ENCODE peak calls at places on chromosomes 7 and 10, in four cellular contexts. One of them, this sample, is unnamed.
A peak's percentile ranks its signal among the peaks of the same experiment; 100 is the strongest.

GRCh38 chr10:69731184-69731583 is 70.5 kb upstream of the COL13A1 start:
- DNase-seq in mammary epithelial cell: no peak
- DNase-seq in sigmoid colon: peak; percentile 46
- DNase-seq in hepatocyte: peak; percentile 37
- DNase-seq in this sample: no peak

GRCh38 chr7:98640375-98640774 is 23.3 kb downstream of the NPTX2 start:
- DNase-seq in mammary epithelial cell: no peak
- DNase-seq in sigmoid colon: peak; percentile 35
- DNase-seq in hepatocyte: no peak
- DNase-seq in this sample: no peak

GRCh38 chr10:21173433-21173963 is 276.4 kb upstream of the NEBL start:
- DNase-seq in mammary epithelial cell: no peak
- DNase-seq in sigmoid colon: no peak
- DNase-seq in hepatocyte: peak; percentile 14
- DNase-seq in this sample: peak; percentile 39

GRCh38 chr10:25522294-25522693 is 347.5 kb downstream of the GPR158 start:
- DNase-seq in mammary epithelial cell: no peak
- DNase-seq in sigmoid colon: no peak
- DNase-seq in hepatocyte: no peak
- DNase-seq in this sample: no peak

GRCh38 chr7:47591655-47592572 is 10.0 kb upstream of the TNS3 start:
- DNase-seq in mammary epithelial cell: no peak
- DNase-seq in sigmoid colon: no peak
- DNase-seq in hepatocyte: peak; percentile 27
- DNase-seq in this sample: peak; percentile 92

GRCh38 chr10:130137077-130137448 is 872 bp downstream of the GLRX3 start:
- DNase-seq in mammary epithelial cell: peak; percentile 42
- DNase-seq in sigmoid colon: no peak
- DNase-seq in hepatocyte: peak; percentile 68
- DNase-seq in this sample: no peak

GRCh38 chr7:29987821-29988317 is 1.7 kb downstream of the SCRN1 start:
- DNase-seq in mammary epithelial cell: peak; percentile 73
- DNase-seq in sigmoid colon: no peak
- DNase-seq in hepatocyte: peak; percentile 68
- DNase-seq in this sample: peak; percentile 59

GRCh38 chr10:102408728-102409603 is 9.6 kb downstream of the PSD start:
- DNase-seq in mammary epithelial cell: no peak
- DNase-seq in sigmoid colon: peak; percentile 95
- DNase-seq in hepatocyte: peak; percentile 84
- DNase-seq in this sample: peak; percentile 47

GRCh38 chr7:4189151-4189570 is 492.9 kb upstream of the FOXK1 start:
- DNase-seq in mammary epithelial cell: peak; percentile 96
- DNase-seq in sigmoid colon: peak; percentile 97
- DNase-seq in hepatocyte: peak; percentile 79
- DNase-seq in this sample: peak; percentile 59

GRCh38 chr7:101736077-101736476 is 81.3 kb upstream of the CUX1 start:
- DNase-seq in mammary epithelial cell: no peak
- DNase-seq in sigmoid colon: no peak
- DNase-seq in hepatocyte: no peak
- DNase-seq in this sample: no peak

GRCh38 chr7:138064856-138065357 is 11.4 kb upstream of the AKR1D1 start:
- DNase-seq in mammary epithelial cell: peak; percentile 40
- DNase-seq in sigmoid colon: no peak
- DNase-seq in hepatocyte: peak; percentile 70
- DNase-seq in this sample: peak; percentile 81

GRCh38 chr7:24318326-24318725 is 34.3 kb downstream of the NPY start:
- DNase-seq in mammary epithelial cell: no peak
- DNase-seq in sigmoid colon: no peak
- DNase-seq in hepatocyte: peak; percentile 25
- DNase-seq in this sample: peak; percentile 41

GRCh38 chr10:79189853-79190435 is 121.2 kb downstream of the ZMIZ1 start:
- DNase-seq in mammary epithelial cell: peak; percentile 80
- DNase-seq in sigmoid colon: no peak
- DNase-seq in hepatocyte: no peak
- DNase-seq in this sample: no peak

GRCh38 chr10:79186742-79187544 is 118.2 kb downstream of the ZMIZ1 start:
- DNase-seq in mammary epithelial cell: no peak
- DNase-seq in sigmoid colon: no peak
- DNase-seq in hepatocyte: no peak
- DNase-seq in this sample: no peak

GRCh38 chr10:79185796-79186374 is 117.1 kb downstream of the ZMIZ1 start:
- DNase-seq in mammary epithelial cell: no peak
- DNase-seq in sigmoid colon: no peak
- DNase-seq in hepatocyte: no peak
- DNase-seq in this sample: no peak

GRCh38 chr10:79187545-79187940 is 118.8 kb downstream of the ZMIZ1 start:
- DNase-seq in mammary epithelial cell: no peak
- DNase-seq in sigmoid colon: no peak
- DNase-seq in hepatocyte: no peak
- DNase-seq in this sample: no peak

DNA sequence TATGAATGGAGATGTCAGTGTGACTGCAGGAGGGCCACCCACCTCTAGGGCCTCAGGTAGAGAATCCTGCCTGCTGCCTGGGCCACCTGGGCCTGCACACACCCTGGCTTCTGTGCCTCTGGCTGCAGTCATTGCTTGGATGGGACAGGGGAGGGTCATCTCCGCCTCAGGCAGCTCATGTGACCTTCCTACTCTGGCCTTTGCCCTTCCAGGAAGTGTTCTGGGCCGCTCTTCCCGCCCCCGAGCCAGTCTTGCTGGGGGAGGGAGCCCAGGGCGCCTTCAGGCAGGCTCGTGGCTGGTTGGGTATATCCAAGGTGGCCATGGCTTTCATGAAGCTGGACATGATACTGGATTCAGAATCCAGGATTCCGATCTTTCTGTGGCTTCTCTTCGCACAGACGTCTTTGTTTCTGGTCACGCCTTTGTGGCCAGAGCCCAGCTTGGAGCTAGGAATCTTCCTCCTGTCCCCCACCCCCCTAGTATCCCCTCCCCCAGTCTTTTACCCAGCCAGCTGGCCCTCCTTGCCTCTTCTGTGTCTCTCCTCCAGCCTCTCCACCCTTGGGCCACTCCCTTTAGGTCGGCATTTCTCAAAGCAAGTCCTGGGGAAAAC is 119.5 kb downstream of the ZMIZ1 start:
- DNase-seq in mammary epithelial cell: no peak
- DNase-seq in sigmoid colon: no peak
- DNase-seq in hepatocyte: peak; percentile 56
- DNase-seq in this sample: peak; percentile 91
- H3K4me1 ChIP-seq in mammary epithelial cell: peaks cover 71% of the 10 kb centered on the region
- H3K4me1 ChIP-seq in sigmoid colon: peaks cover 79% of the 10 kb centered on the region
- H3K4me1 ChIP-seq in hepatocyte: peaks cover 44% of the 10 kb centered on the region
- H3K4me1 ChIP-seq in this sample: peaks cover 64% of the 10 kb centered on the region

GRCh38 chr7:27241189-27242045 is 1.2 kb upstream of the EVX1 start:
- DNase-seq in mammary epithelial cell: no peak
- DNase-seq in sigmoid colon: no peak
- DNase-seq in hepatocyte: no peak
- DNase-seq in this sample: no peak

GRCh38 chr7:27239780-27240731 is 2.5 kb upstream of the EVX1 start:
- DNase-seq in mammary epithelial cell: no peak
- DNase-seq in sigmoid colon: no peak
- DNase-seq in hepatocyte: no peak
- DNase-seq in this sample: no peak

GRCh38 chr7:27243340-27244163 is 950 bp downstream of the EVX1 start:
- DNase-seq in mammary epithelial cell: no peak
- DNase-seq in sigmoid colon: no peak
- DNase-seq in hepatocyte: no peak
- DNase-seq in this sample: no peak

GRCh38 chr7:27242580-27243339 is at the start of gene EVX1:
- DNase-seq in mammary epithelial cell: no peak
- DNase-seq in sigmoid colon: no peak
- DNase-seq in hepatocyte: no peak
- DNase-seq in this sample: no peak

DNA sequence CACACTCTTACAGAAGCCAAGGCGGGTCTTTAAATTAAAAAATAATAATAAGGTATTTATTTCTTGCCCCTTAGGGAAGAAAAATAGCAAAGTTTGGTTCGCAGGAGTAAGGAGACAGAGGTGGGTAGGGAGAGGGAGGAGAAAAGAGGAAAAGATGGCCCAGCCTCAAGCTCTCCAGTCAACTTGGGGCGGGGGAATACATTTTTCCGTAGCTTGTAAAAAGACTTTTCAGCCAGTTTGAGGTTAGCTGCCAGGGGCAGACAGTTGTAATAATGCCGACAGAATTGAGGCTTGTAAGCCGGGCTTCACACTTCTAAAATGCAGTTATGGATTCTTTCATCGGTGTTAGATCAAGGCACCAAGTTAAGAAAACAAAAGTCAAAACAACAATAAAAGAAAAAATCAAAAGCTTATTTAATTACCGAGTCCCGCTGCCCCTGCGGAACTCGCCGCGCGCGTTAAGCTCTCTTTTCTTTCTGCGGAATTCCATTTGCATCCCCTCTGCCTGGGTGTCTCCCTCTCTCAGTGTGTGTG is 489 bp upstream of the EVX1 start:
- DNase-seq in mammary epithelial cell: no peak
- DNase-seq in sigmoid colon: no peak
- DNase-seq in hepatocyte: no peak
- DNase-seq in this sample: no peak
- H3K4me3 ChIP-seq in mammary epithelial cell: no peak overlapping the region
- H3K4me3 ChIP-seq in sigmoid colon: no peak overlapping the region
- H3K4me3 ChIP-seq in hepatocyte: peak overlapping the region; percentile 38
- H3K4me3 ChIP-seq in this sample: no peak overlapping the region

DNA sequence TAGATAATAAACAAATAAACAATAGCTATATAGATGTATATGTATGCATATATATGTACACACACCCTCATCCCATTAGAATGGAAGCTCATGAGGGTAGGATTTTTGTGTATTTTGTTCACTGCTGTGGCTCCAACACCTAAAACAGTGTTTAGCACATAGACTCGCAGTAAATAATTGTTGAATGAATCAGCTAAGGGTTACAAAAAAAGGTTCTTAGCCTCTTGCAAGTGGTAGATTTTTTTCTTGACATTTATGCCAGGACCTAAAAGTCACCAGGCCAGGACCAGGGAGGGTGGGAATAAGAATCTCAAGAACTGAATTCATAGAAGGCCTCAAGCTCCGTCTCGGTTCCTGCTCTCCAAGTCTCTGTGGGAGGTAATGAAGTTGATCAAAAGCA is 82.5 kb upstream of the CAPZA2 start:
- DNase-seq in mammary epithelial cell: no peak
- DNase-seq in sigmoid colon: no peak
- DNase-seq in hepatocyte: no peak
- DNase-seq in this sample: no peak
- H3K27me3 ChIP-seq in mammary epithelial cell: no peaks in the 10 kb centered on the region
- H3K27me3 ChIP-seq in sigmoid colon: no peaks in the 10 kb centered on the region
- H3K27me3 ChIP-seq in hepatocyte: no peaks in the 10 kb centered on the region
- H3K27me3 ChIP-seq in this sample: no peaks in the 10 kb centered on the region

GRCh38 chr7:55549457-55549856 is 22.8 kb downstream of the VOPP1 start:
- DNase-seq in mammary epithelial cell: no peak
- DNase-seq in sigmoid colon: no peak
- DNase-seq in hepatocyte: no peak
- DNase-seq in this sample: no peak
- H3K4me1 ChIP-seq in mammary epithelial cell: peaks cover 49% of the 10 kb centered on the region
- H3K4me1 ChIP-seq in sigmoid colon: peaks cover 43% of the 10 kb centered on the region
- H3K4me1 ChIP-seq in hepatocyte: no peaks in the 10 kb centered on the region
- H3K4me1 ChIP-seq in this sample: peaks cover 9% of the 10 kb centered on the region

GRCh38 chr10:103916901-103917300 is 1.1 kb downstream of the STN1 start:
- DNase-seq in mammary epithelial cell: peak; percentile 39
- DNase-seq in sigmoid colon: no peak
- DNase-seq in hepatocyte: no peak
- DNase-seq in this sample: no peak
- H3K4me3 ChIP-seq in mammary epithelial cell: peak overlapping the region; percentile 63
- H3K4me3 ChIP-seq in sigmoid colon: peak overlapping the region; percentile 46
- H3K4me3 ChIP-seq in hepatocyte: peak overlapping the region; percentile 90
- H3K4me3 ChIP-seq in this sample: peak overlapping the region; percentile 64

DNA sequence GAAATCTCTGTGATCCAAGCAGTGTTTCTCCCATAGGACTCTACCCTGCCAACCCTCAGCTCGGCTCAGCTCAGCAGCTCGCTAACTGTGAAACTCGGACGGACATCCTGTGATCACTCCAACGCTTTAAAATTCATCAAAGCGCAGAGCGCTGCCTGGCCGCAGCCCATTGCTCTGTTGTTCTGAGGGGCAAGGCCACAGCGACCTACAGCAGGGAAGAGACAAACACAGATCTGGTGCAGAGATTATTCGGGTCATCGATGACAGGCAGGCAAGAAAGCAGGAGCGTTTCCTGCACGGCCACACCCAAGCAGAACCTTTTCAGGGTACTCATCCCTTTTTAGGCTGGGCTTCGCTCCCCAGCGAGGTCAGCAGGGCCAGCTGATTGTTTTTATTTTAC is 72.1 kb downstream of the INSIG1 start:
- DNase-seq in mammary epithelial cell: no peak
- DNase-seq in sigmoid colon: no peak
- DNase-seq in hepatocyte: no peak
- DNase-seq in this sample: no peak
- H3K27me3 ChIP-seq in mammary epithelial cell: peaks cover 34% of the 10 kb centered on the region
- H3K27me3 ChIP-seq in sigmoid colon: peaks cover 61% of the 10 kb centered on the region
- H3K27me3 ChIP-seq in hepatocyte: peaks cover 69% of the 10 kb centered on the region
- H3K27me3 ChIP-seq in this sample: peaks cover 2% of the 10 kb centered on the region

DNA sequence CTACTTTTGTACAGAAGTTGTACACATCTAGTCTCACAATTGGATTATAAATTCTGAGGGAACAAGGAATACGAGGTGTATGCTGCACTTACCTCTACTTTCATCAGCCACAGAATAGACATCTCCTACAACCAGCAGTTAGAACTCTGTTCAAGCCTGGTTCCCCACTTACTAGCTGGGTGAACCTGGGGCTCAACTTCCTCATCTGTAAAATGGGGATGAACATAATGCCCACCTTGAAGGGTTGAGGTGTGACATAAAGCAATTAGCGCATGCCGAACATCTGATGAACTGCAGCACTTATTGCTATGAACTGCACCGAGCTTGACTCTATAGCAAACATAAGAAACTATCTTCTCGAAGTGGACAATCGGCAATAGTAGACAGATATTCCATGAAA is 25.3 kb downstream of the XPNPEP1 start:
- DNase-seq in mammary epithelial cell: no peak
- DNase-seq in sigmoid colon: no peak
- DNase-seq in hepatocyte: no peak
- DNase-seq in this sample: no peak
- H3K4me1 ChIP-seq in mammary epithelial cell: peaks cover 44% of the 10 kb centered on the region
- H3K4me1 ChIP-seq in sigmoid colon: peaks cover 53% of the 10 kb centered on the region
- H3K4me1 ChIP-seq in hepatocyte: peaks cover 14% of the 10 kb centered on the region
- H3K4me1 ChIP-seq in this sample: no peaks in the 10 kb centered on the region